ENCODE peak calls at places on chromosome 19, in ten cellular contexts. D is activated CD4-positive, alpha-beta T cell treated with anti-CD3 and anti-CD28 coated beads, Interleukin-2, amount 50 U/mL, for 48 hours; V is dorsolateral prefrontal cortex; L is retinal pigment epithelial cell; N is SK-N-SH; Z is activated CD8-positive, alpha-beta memory T cell treated with anti-CD3 and anti-CD28 coated beads for 4 hours; T is HFF-Myc; F is HTR-8/SVneo; P is fibroblast of lung; U is ureter. Y is an unnamed sample.
A peak's percentile ranks its signal among the peaks of the same experiment; 100 is the strongest.

GRCh38 chr19:51365211-51366049 is 758 bp downstream of the ETFB start:
- DNase-seq in D (no peak), V (no peak), L (no peak), N (no peak), Z (no peak), T (no peak), F (no peak), P (peak; percentile 50), U (no peak), Y (peak; percentile 73)

GRCh38 chr19:42249769-42250168 is 5.2 kb downstream of the ERF start:
- DNase-seq in D (no peak), V (no peak), L (no peak), N (no peak), Z (no peak), T (no peak), F (no peak), P (no peak), U (no peak), Y (no peak)

GRCh38 chr19:3969435-3970312 is 1.2 kb downstream of the DAPK3 start:
- DNase-seq in D (no peak), V (no peak), L (no peak), N (no peak), Z (no peak), T (no peak), F (no peak), P (peak; percentile 68), U (peak; percentile 47), Y (peak; percentile 82)

GRCh38 chr19:18848860-18849661 is 17.3 kb downstream of the UPF1 start:
- DNase-seq in D (peak; percentile 63), V (peak; percentile 66), L (no peak), N (peak; percentile 70), Z (no peak), T (no peak), F (no peak), P (peak; percentile 67), U (no peak), Y (peak; percentile 75)

GRCh38 chr19:19630426-19630825 is 2.4 kb upstream of the LPAR2 start:
- DNase-seq in D (no peak), V (no peak), L (no peak), N (no peak), Z (no peak), T (no peak), F (no peak), P (no peak), U (no peak), Y (no peak)

GRCh38 chr19:38658462-38659306 is 11.2 kb downstream of the ACTN4 start:
- DNase-seq in D (no peak), V (no peak), L (peak; percentile 98), N (no peak), Z (no peak), T (peak; percentile 98), F (peak; percentile 85), P (peak; percentile 100), U (peak; percentile 80), Y (peak; percentile 98)

GRCh38 chr19:35882074-35882832 is 13.9 kb downstream of the APLP1 start:
- DNase-seq in D (no peak), V (no peak), L (no peak), N (peak; percentile 79), Z (no peak), T (peak; percentile 63), F (no peak), P (peak; percentile 87), U (peak; percentile 65), Y (peak; percentile 87)

GRCh38 chr19:47239610-47240296 is 8.8 kb upstream of the BBC3 start:
- DNase-seq in D (peak; percentile 54), V (peak; percentile 76), L (no peak), N (peak; percentile 97), Z (no peak), T (no peak), F (peak; percentile 76), P (peak; percentile 37), U (no peak), Y (peak; percentile 89)

GRCh38 chr19:7614859-7615741 is 14.2 kb downstream of the XAB2 start:
- DNase-seq in D (no peak), V (no peak), L (no peak), N (no peak), Z (no peak), T (no peak), F (no peak), P (no peak), U (no peak), Y (no peak)

GRCh38 chr19:39557791-39558622 is 18.0 kb upstream of the EID2 start:
- DNase-seq in D (no peak), V (no peak), L (no peak), N (no peak), Z (no peak), T (no peak), F (peak; percentile 41), P (no peak), U (no peak), Y (no peak)

GRCh38 chr19:46828484-46828883 is 22.2 kb downstream of the AP2S1 start:
- DNase-seq in D (peak; percentile 72), V (no peak), L (no peak), N (no peak), Z (peak; percentile 23), T (no peak), F (no peak), P (peak; percentile 30), U (no peak), Y (peak; percentile 41)

GRCh38 chr19:18789883-18790565 is 1.1 kb downstream of the COMP start:
- DNase-seq in D (peak; percentile 35), V (no peak), L (no peak), N (peak; percentile 69), Z (no peak), T (no peak), F (no peak), P (no peak), U (no peak), Y (no peak)

GRCh38 chr19:14318873-14319272 is 62.4 kb upstream of the ADGRE5 start:
- DNase-seq in D (no peak), V (no peak), L (no peak), N (peak; percentile 64), Z (no peak), T (no peak), F (no peak), P (no peak), U (no peak), Y (no peak)

GRCh38 chr19:56678205-56678604 is 6.6 kb upstream of the ZNF835 start:
- DNase-seq in D (no peak), V (peak; percentile 43), L (no peak), N (no peak), Z (no peak), T (no peak), F (no peak), P (no peak), U (no peak), Y (no peak)

GRCh38 chr19:1027953-1028902 is 1.8 kb downstream of the CNN2 start:
- DNase-seq in D (peak; percentile 65), V (no peak), L (peak; percentile 78), N (peak; percentile 86), Z (no peak), T (peak; percentile 82), F (peak; percentile 84), P (peak; percentile 96), U (peak; percentile 84), Y (peak; percentile 99)